ENCODE peak calls at places on chromosomes 1 and 21, in nine cellular contexts. One of them, this sample, is unnamed.

GRCh38 chr21:30152792-30153191 is 13.8 kb downstream of the CLDN17 start:
- DNase-seq in stimulated activated CD8-positive, alpha-beta memory T cell treated with anti-CD3 and anti-CD28 coated beads, Interleukin-2, amount 100 ng/mL, for 1 hour: no peak
- DNase-seq in activated CD8-positive, alpha-beta memory T cell treated with anti-CD3 and anti-CD28 coated beads, Interleukin-2, amount 10 ng/mL, durations not matched to agents 7 days and 5 days: no peak
- DNase-seq in NAMALWA: no peak
- DNase-seq in HFFc6: no peak
- DNase-seq in fibroblast of the aortic adventitia: no peak
- DNase-seq in hippocampal formation: no peak
- DNase-seq in stimulated activated CD4-positive, alpha-beta T cell treated with anti-CD3 and anti-CD28 coated beads, Interleukin-12 subunit alpha, Interleukin-12 subunit beta, amount 100 ng/mL, for 4 hours: no peak
- DNase-seq in NCI-H82: no peak
- DNase-seq in this sample: no peak

GRCh38 chr1:227805606-227806197 is 9.8 kb upstream of the PRSS38 start:
- DNase-seq in stimulated activated CD8-positive, alpha-beta memory T cell treated with anti-CD3 and anti-CD28 coated beads, Interleukin-2, amount 100 ng/mL, for 1 hour: no peak
- DNase-seq in NAMALWA: no peak
- DNase-seq in fibroblast of the aortic adventitia: peak; percentile 96
- DNase-seq in stimulated activated CD4-positive, alpha-beta T cell treated with anti-CD3 and anti-CD28 coated beads, Interleukin-12 subunit alpha, Interleukin-12 subunit beta, amount 100 ng/mL, for 4 hours: no peak
- DNase-seq in activated CD8-positive, alpha-beta memory T cell treated with anti-CD3 and anti-CD28 coated beads, Interleukin-2, amount 10 ng/mL, durations not matched to agents 7 days and 5 days: no peak
- DNase-seq in NCI-H82: peak; percentile 37
- DNase-seq in HFFc6: peak; percentile 97
- DNase-seq in hippocampal formation: no peak
- DNase-seq in this sample: no peak

GRCh38 chr1:79100385-79100784 is 93.9 kb upstream of the ADGRL4 start:
- DNase-seq in NAMALWA: no peak
- DNase-seq in HFFc6: peak; percentile 55
- DNase-seq in activated CD8-positive, alpha-beta memory T cell treated with anti-CD3 and anti-CD28 coated beads, Interleukin-2, amount 10 ng/mL, durations not matched to agents 7 days and 5 days: no peak
- DNase-seq in stimulated activated CD8-positive, alpha-beta memory T cell treated with anti-CD3 and anti-CD28 coated beads, Interleukin-2, amount 100 ng/mL, for 1 hour: no peak
- DNase-seq in hippocampal formation: no peak
- DNase-seq in fibroblast of the aortic adventitia: peak; percentile 54
- DNase-seq in NCI-H82: no peak
- DNase-seq in stimulated activated CD4-positive, alpha-beta T cell treated with anti-CD3 and anti-CD28 coated beads, Interleukin-12 subunit alpha, Interleukin-12 subunit beta, amount 100 ng/mL, for 4 hours: no peak
- DNase-seq in this sample: no peak

GRCh38 chr1:5519366-5520135 is 472.7 kb downstream of the NPHP4 start:
- DNase-seq in NAMALWA: no peak
- DNase-seq in NCI-H82: no peak
- DNase-seq in hippocampal formation: no peak
- DNase-seq in fibroblast of the aortic adventitia: no peak
- DNase-seq in stimulated activated CD4-positive, alpha-beta T cell treated with anti-CD3 and anti-CD28 coated beads, Interleukin-12 subunit alpha, Interleukin-12 subunit beta, amount 100 ng/mL, for 4 hours: no peak
- DNase-seq in stimulated activated CD8-positive, alpha-beta memory T cell treated with anti-CD3 and anti-CD28 coated beads, Interleukin-2, amount 100 ng/mL, for 1 hour: no peak
- DNase-seq in HFFc6: no peak
- DNase-seq in activated CD8-positive, alpha-beta memory T cell treated with anti-CD3 and anti-CD28 coated beads, Interleukin-2, amount 10 ng/mL, durations not matched to agents 7 days and 5 days: peak; percentile 37
- DNase-seq in this sample: no peak

GRCh38 chr1:2303016-2303775 is 75.1 kb downstream of the SKI start:
- DNase-seq in stimulated activated CD4-positive, alpha-beta T cell treated with anti-CD3 and anti-CD28 coated beads, Interleukin-12 subunit alpha, Interleukin-12 subunit beta, amount 100 ng/mL, for 4 hours: no peak
- DNase-seq in fibroblast of the aortic adventitia: no peak
- DNase-seq in NAMALWA: no peak
- DNase-seq in hippocampal formation: no peak
- DNase-seq in activated CD8-positive, alpha-beta memory T cell treated with anti-CD3 and anti-CD28 coated beads, Interleukin-2, amount 10 ng/mL, durations not matched to agents 7 days and 5 days: no peak
- DNase-seq in NCI-H82: no peak
- DNase-seq in HFFc6: no peak
- DNase-seq in stimulated activated CD8-positive, alpha-beta memory T cell treated with anti-CD3 and anti-CD28 coated beads, Interleukin-2, amount 100 ng/mL, for 1 hour: no peak
- DNase-seq in this sample: no peak

GRCh38 chr1:24759492-24759891 is 14.2 kb downstream of the CLIC4 start:
- DNase-seq in HFFc6: no peak
- DNase-seq in NAMALWA: no peak
- DNase-seq in hippocampal formation: no peak
- DNase-seq in stimulated activated CD8-positive, alpha-beta memory T cell treated with anti-CD3 and anti-CD28 coated beads, Interleukin-2, amount 100 ng/mL, for 1 hour: no peak
- DNase-seq in stimulated activated CD4-positive, alpha-beta T cell treated with anti-CD3 and anti-CD28 coated beads, Interleukin-12 subunit alpha, Interleukin-12 subunit beta, amount 100 ng/mL, for 4 hours: no peak
- DNase-seq in activated CD8-positive, alpha-beta memory T cell treated with anti-CD3 and anti-CD28 coated beads, Interleukin-2, amount 10 ng/mL, durations not matched to agents 7 days and 5 days: no peak
- DNase-seq in fibroblast of the aortic adventitia: no peak
- DNase-seq in NCI-H82: no peak
- DNase-seq in this sample: no peak

GRCh38 chr1:3015269-3015635 is 6.0 kb upstream of the ACTRT2 start:
- DNase-seq in activated CD8-positive, alpha-beta memory T cell treated with anti-CD3 and anti-CD28 coated beads, Interleukin-2, amount 10 ng/mL, durations not matched to agents 7 days and 5 days: no peak
- DNase-seq in HFFc6: no peak
- DNase-seq in hippocampal formation: no peak
- DNase-seq in NAMALWA: no peak
- DNase-seq in NCI-H82: no peak
- DNase-seq in stimulated activated CD8-positive, alpha-beta memory T cell treated with anti-CD3 and anti-CD28 coated beads, Interleukin-2, amount 100 ng/mL, for 1 hour: no peak
- DNase-seq in stimulated activated CD4-positive, alpha-beta T cell treated with anti-CD3 and anti-CD28 coated beads, Interleukin-12 subunit alpha, Interleukin-12 subunit beta, amount 100 ng/mL, for 4 hours: no peak
- DNase-seq in fibroblast of the aortic adventitia: no peak
- DNase-seq in this sample: no peak

GRCh38 chr1:193846881-193847280 is 660.5 kb upstream of the B3GALT2 start:
- DNase-seq in hippocampal formation: no peak
- DNase-seq in HFFc6: peak; percentile 19
- DNase-seq in fibroblast of the aortic adventitia: no peak
- DNase-seq in stimulated activated CD4-positive, alpha-beta T cell treated with anti-CD3 and anti-CD28 coated beads, Interleukin-12 subunit alpha, Interleukin-12 subunit beta, amount 100 ng/mL, for 4 hours: no peak
- DNase-seq in NCI-H82: no peak
- DNase-seq in NAMALWA: no peak
- DNase-seq in stimulated activated CD8-positive, alpha-beta memory T cell treated with anti-CD3 and anti-CD28 coated beads, Interleukin-2, amount 100 ng/mL, for 1 hour: no peak
- DNase-seq in activated CD8-positive, alpha-beta memory T cell treated with anti-CD3 and anti-CD28 coated beads, Interleukin-2, amount 10 ng/mL, durations not matched to agents 7 days and 5 days: no peak
- DNase-seq in this sample: no peak

GRCh38 chr1:229342305-229342901 is 444 bp downstream of the CCSAP start:
- DNase-seq in stimulated activated CD8-positive, alpha-beta memory T cell treated with anti-CD3 and anti-CD28 coated beads, Interleukin-2, amount 100 ng/mL, for 1 hour: peak; percentile 56
- DNase-seq in hippocampal formation: peak; percentile 71
- DNase-seq in stimulated activated CD4-positive, alpha-beta T cell treated with anti-CD3 and anti-CD28 coated beads, Interleukin-12 subunit alpha, Interleukin-12 subunit beta, amount 100 ng/mL, for 4 hours: peak; percentile 76
- DNase-seq in HFFc6: peak; percentile 53
- DNase-seq in NAMALWA: peak; percentile 78
- DNase-seq in activated CD8-positive, alpha-beta memory T cell treated with anti-CD3 and anti-CD28 coated beads, Interleukin-2, amount 10 ng/mL, durations not matched to agents 7 days and 5 days: peak; percentile 86
- DNase-seq in fibroblast of the aortic adventitia: peak; percentile 50
- DNase-seq in NCI-H82: peak; percentile 93
- DNase-seq in this sample: peak; percentile 95

GRCh38 chr1:35122311-35122710 is 43.1 kb downstream of the ZMYM1 start:
- DNase-seq in hippocampal formation: no peak
- DNase-seq in activated CD8-positive, alpha-beta memory T cell treated with anti-CD3 and anti-CD28 coated beads, Interleukin-2, amount 10 ng/mL, durations not matched to agents 7 days and 5 days: no peak
- DNase-seq in stimulated activated CD4-positive, alpha-beta T cell treated with anti-CD3 and anti-CD28 coated beads, Interleukin-12 subunit alpha, Interleukin-12 subunit beta, amount 100 ng/mL, for 4 hours: no peak
- DNase-seq in HFFc6: no peak
- DNase-seq in fibroblast of the aortic adventitia: no peak
- DNase-seq in NCI-H82: no peak
- DNase-seq in NAMALWA: no peak
- DNase-seq in stimulated activated CD8-positive, alpha-beta memory T cell treated with anti-CD3 and anti-CD28 coated beads, Interleukin-2, amount 100 ng/mL, for 1 hour: no peak
- DNase-seq in this sample: no peak

GRCh38 chr1:9942399-9942938 is 722 bp downstream of the LZIC start:
- DNase-seq in hippocampal formation: peak; percentile 5
- DNase-seq in NAMALWA: peak; percentile 92
- DNase-seq in HFFc6: peak; percentile 64
- DNase-seq in NCI-H82: peak; percentile 60
- DNase-seq in stimulated activated CD4-positive, alpha-beta T cell treated with anti-CD3 and anti-CD28 coated beads, Interleukin-12 subunit alpha, Interleukin-12 subunit beta, amount 100 ng/mL, for 4 hours: no peak
- DNase-seq in activated CD8-positive, alpha-beta memory T cell treated with anti-CD3 and anti-CD28 coated beads, Interleukin-2, amount 10 ng/mL, durations not matched to agents 7 days and 5 days: peak; percentile 53
- DNase-seq in fibroblast of the aortic adventitia: peak; percentile 78
- DNase-seq in stimulated activated CD8-positive, alpha-beta memory T cell treated with anti-CD3 and anti-CD28 coated beads, Interleukin-2, amount 100 ng/mL, for 1 hour: no peak
- DNase-seq in this sample: peak; percentile 61

GRCh38 chr1:218347713-218348627 is 2.8 kb downstream of the TGFB2 start:
- DNase-seq in fibroblast of the aortic adventitia: peak; percentile 85
- DNase-seq in stimulated activated CD4-positive, alpha-beta T cell treated with anti-CD3 and anti-CD28 coated beads, Interleukin-12 subunit alpha, Interleukin-12 subunit beta, amount 100 ng/mL, for 4 hours: no peak
- DNase-seq in hippocampal formation: no peak
- DNase-seq in NCI-H82: no peak
- DNase-seq in NAMALWA: no peak
- DNase-seq in activated CD8-positive, alpha-beta memory T cell treated with anti-CD3 and anti-CD28 coated beads, Interleukin-2, amount 10 ng/mL, durations not matched to agents 7 days and 5 days: no peak
- DNase-seq in stimulated activated CD8-positive, alpha-beta memory T cell treated with anti-CD3 and anti-CD28 coated beads, Interleukin-2, amount 100 ng/mL, for 1 hour: no peak
- DNase-seq in HFFc6: no peak
- DNase-seq in this sample: no peak

GRCh38 chr1:231517076-231517475 is 11.4 kb upstream of the TSNAX start:
- DNase-seq in stimulated activated CD8-positive, alpha-beta memory T cell treated with anti-CD3 and anti-CD28 coated beads, Interleukin-2, amount 100 ng/mL, for 1 hour: no peak
- DNase-seq in activated CD8-positive, alpha-beta memory T cell treated with anti-CD3 and anti-CD28 coated beads, Interleukin-2, amount 10 ng/mL, durations not matched to agents 7 days and 5 days: no peak
- DNase-seq in NCI-H82: no peak
- DNase-seq in NAMALWA: no peak
- DNase-seq in stimulated activated CD4-positive, alpha-beta T cell treated with anti-CD3 and anti-CD28 coated beads, Interleukin-12 subunit alpha, Interleukin-12 subunit beta, amount 100 ng/mL, for 4 hours: no peak
- DNase-seq in HFFc6: no peak
- DNase-seq in hippocampal formation: no peak
- DNase-seq in fibroblast of the aortic adventitia: peak; percentile 30
- DNase-seq in this sample: no peak

GRCh38 chr1:100539836-100540536 is 2.0 kb downstream of the GPR88 start:
- DNase-seq in NCI-H82: peak; percentile 40
- DNase-seq in hippocampal formation: no peak
- DNase-seq in activated CD8-positive, alpha-beta memory T cell treated with anti-CD3 and anti-CD28 coated beads, Interleukin-2, amount 10 ng/mL, durations not matched to agents 7 days and 5 days: no peak
- DNase-seq in stimulated activated CD4-positive, alpha-beta T cell treated with anti-CD3 and anti-CD28 coated beads, Interleukin-12 subunit alpha, Interleukin-12 subunit beta, amount 100 ng/mL, for 4 hours: peak; percentile 12
- DNase-seq in stimulated activated CD8-positive, alpha-beta memory T cell treated with anti-CD3 and anti-CD28 coated beads, Interleukin-2, amount 100 ng/mL, for 1 hour: no peak
- DNase-seq in fibroblast of the aortic adventitia: peak; percentile 6
- DNase-seq in NAMALWA: no peak
- DNase-seq in HFFc6: no peak
- DNase-seq in this sample: peak; percentile 67

GRCh38 chr1:35288761-35289160 is 20.3 kb downstream of the ZMYM4 start:
- DNase-seq in HFFc6: peak; percentile 72
- DNase-seq in stimulated activated CD8-positive, alpha-beta memory T cell treated with anti-CD3 and anti-CD28 coated beads, Interleukin-2, amount 100 ng/mL, for 1 hour: no peak
- DNase-seq in NAMALWA: no peak
- DNase-seq in activated CD8-positive, alpha-beta memory T cell treated with anti-CD3 and anti-CD28 coated beads, Interleukin-2, amount 10 ng/mL, durations not matched to agents 7 days and 5 days: no peak
- DNase-seq in fibroblast of the aortic adventitia: peak; percentile 39
- DNase-seq in stimulated activated CD4-positive, alpha-beta T cell treated with anti-CD3 and anti-CD28 coated beads, Interleukin-12 subunit alpha, Interleukin-12 subunit beta, amount 100 ng/mL, for 4 hours: no peak
- DNase-seq in hippocampal formation: no peak
- DNase-seq in NCI-H82: no peak
- DNase-seq in this sample: no peak

GRCh38 chr1:229585338-229585737 is 26.8 kb upstream of the ABCB10 start:
- DNase-seq in fibroblast of the aortic adventitia: no peak
- DNase-seq in NAMALWA: no peak
- DNase-seq in hippocampal formation: no peak
- DNase-seq in stimulated activated CD4-positive, alpha-beta T cell treated with anti-CD3 and anti-CD28 coated beads, Interleukin-12 subunit alpha, Interleukin-12 subunit beta, amount 100 ng/mL, for 4 hours: no peak
- DNase-seq in activated CD8-positive, alpha-beta memory T cell treated with anti-CD3 and anti-CD28 coated beads, Interleukin-2, amount 10 ng/mL, durations not matched to agents 7 days and 5 days: no peak
- DNase-seq in NCI-H82: no peak
- DNase-seq in HFFc6: no peak
- DNase-seq in stimulated activated CD8-positive, alpha-beta memory T cell treated with anti-CD3 and anti-CD28 coated beads, Interleukin-2, amount 100 ng/mL, for 1 hour: no peak
- DNase-seq in this sample: no peak

GRCh38 chr1:174021611-174022079 is 512 bp downstream of the RC3H1 start:
- DNase-seq in NAMALWA: peak; percentile 76
- DNase-seq in HFFc6: no peak
- DNase-seq in stimulated activated CD8-positive, alpha-beta memory T cell treated with anti-CD3 and anti-CD28 coated beads, Interleukin-2, amount 100 ng/mL, for 1 hour: no peak
- DNase-seq in activated CD8-positive, alpha-beta memory T cell treated with anti-CD3 and anti-CD28 coated beads, Interleukin-2, amount 10 ng/mL, durations not matched to agents 7 days and 5 days: peak; percentile 65
- DNase-seq in hippocampal formation: no peak
- DNase-seq in stimulated activated CD4-positive, alpha-beta T cell treated with anti-CD3 and anti-CD28 coated beads, Interleukin-12 subunit alpha, Interleukin-12 subunit beta, amount 100 ng/mL, for 4 hours: peak; percentile 16
- DNase-seq in NCI-H82: peak; percentile 86
- DNase-seq in fibroblast of the aortic adventitia: peak; percentile 40
- DNase-seq in this sample: peak; percentile 82

GRCh38 chr1:88877382-88877825 is 14.0 kb downstream of the GTF2B start:
- DNase-seq in HFFc6: peak; percentile 28
- DNase-seq in stimulated activated CD4-positive, alpha-beta T cell treated with anti-CD3 and anti-CD28 coated beads, Interleukin-12 subunit alpha, Interleukin-12 subunit beta, amount 100 ng/mL, for 4 hours: no peak
- DNase-seq in NCI-H82: peak; percentile 33
- DNase-seq in fibroblast of the aortic adventitia: peak; percentile 61
- DNase-seq in activated CD8-positive, alpha-beta memory T cell treated with anti-CD3 and anti-CD28 coated beads, Interleukin-2, amount 10 ng/mL, durations not matched to agents 7 days and 5 days: no peak
- DNase-seq in stimulated activated CD8-positive, alpha-beta memory T cell treated with anti-CD3 and anti-CD28 coated beads, Interleukin-2, amount 100 ng/mL, for 1 hour: no peak
- DNase-seq in hippocampal formation: peak; percentile 9
- DNase-seq in NAMALWA: peak; percentile 47
- DNase-seq in this sample: peak; percentile 41

GRCh38 chr1:115826642-115827041 is 14.3 kb downstream of the NHLH2 start:
- DNase-seq in hippocampal formation: no peak
- DNase-seq in activated CD8-positive, alpha-beta memory T cell treated with anti-CD3 and anti-CD28 coated beads, Interleukin-2, amount 10 ng/mL, durations not matched to agents 7 days and 5 days: no peak
- DNase-seq in NCI-H82: peak; percentile 37
- DNase-seq in fibroblast of the aortic adventitia: no peak
- DNase-seq in stimulated activated CD8-positive, alpha-beta memory T cell treated with anti-CD3 and anti-CD28 coated beads, Interleukin-2, amount 100 ng/mL, for 1 hour: no peak
- DNase-seq in stimulated activated CD4-positive, alpha-beta T cell treated with anti-CD3 and anti-CD28 coated beads, Interleukin-12 subunit alpha, Interleukin-12 subunit beta, amount 100 ng/mL, for 4 hours: no peak
- DNase-seq in HFFc6: no peak
- DNase-seq in NAMALWA: no peak
- DNase-seq in this sample: no peak

GRCh38 chr1:100734716-100735115 is 15.2 kb downstream of the VCAM1 start:
- DNase-seq in stimulated activated CD8-positive, alpha-beta memory T cell treated with anti-CD3 and anti-CD28 coated beads, Interleukin-2, amount 100 ng/mL, for 1 hour: no peak
- DNase-seq in NCI-H82: no peak
- DNase-seq in stimulated activated CD4-positive, alpha-beta T cell treated with anti-CD3 and anti-CD28 coated beads, Interleukin-12 subunit alpha, Interleukin-12 subunit beta, amount 100 ng/mL, for 4 hours: no peak
- DNase-seq in fibroblast of the aortic adventitia: peak; percentile 96
- DNase-seq in HFFc6: peak; percentile 49
- DNase-seq in activated CD8-positive, alpha-beta memory T cell treated with anti-CD3 and anti-CD28 coated beads, Interleukin-2, amount 10 ng/mL, durations not matched to agents 7 days and 5 days: no peak
- DNase-seq in hippocampal formation: no peak
- DNase-seq in NAMALWA: no peak
- DNase-seq in this sample: no peak

GRCh38 chr1:217482356-217483102 is 148.4 kb downstream of the GPATCH2 start:
- DNase-seq in hippocampal formation: no peak
- DNase-seq in activated CD8-positive, alpha-beta memory T cell treated with anti-CD3 and anti-CD28 coated beads, Interleukin-2, amount 10 ng/mL, durations not matched to agents 7 days and 5 days: peak; percentile 89
- DNase-seq in HFFc6: peak; percentile 72
- DNase-seq in stimulated activated CD8-positive, alpha-beta memory T cell treated with anti-CD3 and anti-CD28 coated beads, Interleukin-2, amount 100 ng/mL, for 1 hour: no peak
- DNase-seq in NAMALWA: no peak
- DNase-seq in NCI-H82: no peak
- DNase-seq in stimulated activated CD4-positive, alpha-beta T cell treated with anti-CD3 and anti-CD28 coated beads, Interleukin-12 subunit alpha, Interleukin-12 subunit beta, amount 100 ng/mL, for 4 hours: peak; percentile 24
- DNase-seq in fibroblast of the aortic adventitia: peak; percentile 72
- DNase-seq in this sample: no peak

GRCh38 chr1:63904826-63905225 is 131.0 kb downstream of the ROR1 start:
- DNase-seq in hippocampal formation: no peak
- DNase-seq in HFFc6: no peak
- DNase-seq in fibroblast of the aortic adventitia: no peak
- DNase-seq in stimulated activated CD4-positive, alpha-beta T cell treated with anti-CD3 and anti-CD28 coated beads, Interleukin-12 subunit alpha, Interleukin-12 subunit beta, amount 100 ng/mL, for 4 hours: no peak
- DNase-seq in NCI-H82: peak; percentile 84
- DNase-seq in NAMALWA: no peak
- DNase-seq in activated CD8-positive, alpha-beta memory T cell treated with anti-CD3 and anti-CD28 coated beads, Interleukin-2, amount 10 ng/mL, durations not matched to agents 7 days and 5 days: no peak
- DNase-seq in stimulated activated CD8-positive, alpha-beta memory T cell treated with anti-CD3 and anti-CD28 coated beads, Interleukin-2, amount 100 ng/mL, for 1 hour: no peak
- DNase-seq in this sample: no peak

GRCh38 chr1:35560256-35561225 is 2.9 kb downstream of the NCDN start:
- DNase-seq in stimulated activated CD4-positive, alpha-beta T cell treated with anti-CD3 and anti-CD28 coated beads, Interleukin-12 subunit alpha, Interleukin-12 subunit beta, amount 100 ng/mL, for 4 hours: no peak
- DNase-seq in activated CD8-positive, alpha-beta memory T cell treated with anti-CD3 and anti-CD28 coated beads, Interleukin-2, amount 10 ng/mL, durations not matched to agents 7 days and 5 days: peak; percentile 39
- DNase-seq in NCI-H82: no peak
- DNase-seq in HFFc6: no peak
- DNase-seq in NAMALWA: no peak
- DNase-seq in fibroblast of the aortic adventitia: no peak
- DNase-seq in hippocampal formation: peak; percentile 76
- DNase-seq in stimulated activated CD8-positive, alpha-beta memory T cell treated with anti-CD3 and anti-CD28 coated beads, Interleukin-2, amount 100 ng/mL, for 1 hour: no peak
- DNase-seq in this sample: no peak

GRCh38 chr1:75969550-75969949 is 37.3 kb upstream of the ASB17 start:
- DNase-seq in stimulated activated CD4-positive, alpha-beta T cell treated with anti-CD3 and anti-CD28 coated beads, Interleukin-12 subunit alpha, Interleukin-12 subunit beta, amount 100 ng/mL, for 4 hours: no peak
- DNase-seq in NCI-H82: no peak
- DNase-seq in activated CD8-positive, alpha-beta memory T cell treated with anti-CD3 and anti-CD28 coated beads, Interleukin-2, amount 10 ng/mL, durations not matched to agents 7 days and 5 days: no peak
- DNase-seq in HFFc6: peak; percentile 66
- DNase-seq in NAMALWA: no peak
- DNase-seq in fibroblast of the aortic adventitia: no peak
- DNase-seq in stimulated activated CD8-positive, alpha-beta memory T cell treated with anti-CD3 and anti-CD28 coated beads, Interleukin-2, amount 100 ng/mL, for 1 hour: no peak
- DNase-seq in hippocampal formation: no peak
- DNase-seq in this sample: no peak

GRCh38 chr1:109252893-109253802 is 3.8 kb downstream of the CELSR2 start:
- DNase-seq in fibroblast of the aortic adventitia: no peak
- DNase-seq in NCI-H82: no peak
- DNase-seq in hippocampal formation: peak; percentile 78
- DNase-seq in HFFc6: no peak
- DNase-seq in stimulated activated CD8-positive, alpha-beta memory T cell treated with anti-CD3 and anti-CD28 coated beads, Interleukin-2, amount 100 ng/mL, for 1 hour: no peak
- DNase-seq in stimulated activated CD4-positive, alpha-beta T cell treated with anti-CD3 and anti-CD28 coated beads, Interleukin-12 subunit alpha, Interleukin-12 subunit beta, amount 100 ng/mL, for 4 hours: no peak
- DNase-seq in NAMALWA: peak; percentile 55
- DNase-seq in activated CD8-positive, alpha-beta memory T cell treated with anti-CD3 and anti-CD28 coated beads, Interleukin-2, amount 10 ng/mL, durations not matched to agents 7 days and 5 days: no peak
- DNase-seq in this sample: no peak

This sample was measured in neural progenitor cell.